ENCODE peak calls at places on chromosomes 2 and 18, in eight cellular contexts. M is CD4-positive, alpha-beta T cell; L is heart left ventricle; A is NT2/D1; B is keratinocyte; V is fibroblast of lung; C is psoas muscle; G is upper lobe of left lung. F is an unnamed sample. For H3K9me3, the result is how much of the 10 kb centered on the place peaks cover.

GRCh38 chr2:110211938-110212858 is at the start of gene MTLN:
- DNase-seq in M (peak), L (peak), A (peak), B (no peak), V (peak), C (peak), G (peak), F (peak)

GRCh38 chr2:215612770-215613169 is 176.9 kb upstream of the FN1 start:
- DNase-seq in M (no peak), L (no peak), A (no peak), B (no peak), V (peak), C (no peak), G (no peak), F (no peak)

GRCh38 chr2:37061312-37061711 is 22.9 kb downstream of the HEATR5B start:
- DNase-seq in M (no peak), L (no peak), A (no peak), B (no peak), V (no peak), C (no peak), G (no peak), F (no peak)

GRCh38 chr2:206211657-206212255 is 52.1 kb downstream of the EEF1B2 start:
- DNase-seq in M (no peak), L (no peak), A (no peak), B (peak), V (peak), C (no peak), G (no peak), F (no peak)

GRCh38 chr2:97849881-97850540 is 136.6 kb downstream of the ZAP70 start:
- DNase-seq in M (no peak), L (no peak), A (no peak), B (peak), V (peak), C (no peak), G (no peak), F (no peak)

GRCh38 chr2:23480991-23481797 is 96.2 kb downstream of the KLHL29 start:
- DNase-seq in M (no peak), L (no peak), A (peak), B (peak), V (peak), C (no peak), G (no peak), F (no peak)

GRCh38 chr2:23418490-23418911 is 33.5 kb downstream of the KLHL29 start:
- DNase-seq in M (no peak), L (no peak), A (no peak), B (no peak), V (peak), C (no peak), G (no peak), F (no peak)

GRCh38 chr18:62510744-62511143 is 12.1 kb upstream of the ZCCHC2 start:
- DNase-seq in M (no peak), L (no peak), A (no peak), B (no peak), V (no peak), C (no peak), G (no peak), F (no peak)

GRCh38 chr2:89763254-89763580 is 1071.7 kb downstream of the RPIA start:
- DNase-seq in M (no peak), L (peak), A (peak), B (no peak), V (no peak), C (peak), G (peak), F (peak)

GRCh38 chr18:74407888-74408287 is 49.2 kb downstream of the DIPK1C start:
- DNase-seq in M (no peak), L (no peak), A (no peak), B (no peak), V (no peak), C (no peak), G (no peak), F (no peak)

GRCh38 chr2:182715121-182715895 is 749 bp upstream of the DNAJC10 start:
- DNase-seq in M (no peak), L (no peak), A (no peak), B (no peak), V (peak), C (no peak), G (no peak), F (no peak)

GRCh38 chr2:53247986-53248735 is 519.4 kb upstream of the CHAC2 start:
- DNase-seq in M (no peak), L (no peak), A (no peak), B (no peak), V (no peak), C (no peak), G (no peak), F (no peak)

GRCh38 chr2:39568561-39569006 is 97.1 kb upstream of the TMEM178A start:
- DNase-seq in M (no peak), L (no peak), A (no peak), B (no peak), V (peak), C (no peak), G (no peak), F (no peak)

GRCh38 chr2:46645681-46646162 is 166.4 kb downstream of the TMEM247 start:
- DNase-seq in M (no peak), L (no peak), A (no peak), B (peak), V (peak), C (no peak), G (no peak), F (peak)

GRCh38 chr2:168692132-168692762 is 110.2 kb upstream of the NOSTRIN start:
- DNase-seq in M (no peak), L (no peak), A (no peak), B (no peak), V (no peak), C (no peak), G (no peak), F (no peak)

GRCh38 chr2:220043993-220044335 is 416.5 kb downstream of the SLC4A3 start:
- DNase-seq in M (no peak), L (no peak), A (no peak), B (no peak), V (no peak), C (no peak), G (no peak), F (no peak)

GRCh38 chr18:24488824-24489493 is 28.5 kb downstream of the HRH4 start:
- DNase-seq in M (no peak), L (no peak), A (peak), B (no peak), V (peak), C (no peak), G (no peak), F (no peak)

GRCh38 chr2:74436804-74437695 is 4.7 kb downstream of the RTKN start:
- DNase-seq in M (no peak), L (no peak), A (no peak), B (no peak), V (no peak), C (no peak), G (no peak), F (no peak)

GRCh38 chr2:135212757-135213156 is 160.7 kb downstream of the RAB3GAP1 start:
- DNase-seq in M (no peak), L (no peak), A (peak), B (no peak), V (peak), C (no peak), G (no peak), F (no peak)

GRCh38 chr2:233115761-233116160 is 55.6 kb downstream of the INPP5D start:
- DNase-seq in M (no peak), L (no peak), A (no peak), B (no peak), V (no peak), C (no peak), G (no peak), F (no peak)

GRCh38 chr18:75167759-75168211 is 41.2 kb downstream of the PTGR3 start:
- DNase-seq in M (no peak), L (peak), A (no peak), B (no peak), V (peak), C (no peak), G (peak), F (no peak)

GRCh38 chr2:121388371-121388770 is 103.4 kb upstream of the TFCP2L1 start:
- DNase-seq in M (no peak), L (no peak), A (no peak), B (no peak), V (peak), C (no peak), G (no peak), F (no peak)

GRCh38 chr2:181576431-181576830 is 80.5 kb downstream of the CERKL start:
- DNase-seq in M (no peak), L (no peak), A (no peak), B (no peak), V (no peak), C (no peak), G (no peak), F (no peak)

GRCh38 chr2:190668892-190669291 is 20.0 kb downstream of the NAB1 start:
- DNase-seq in M (no peak), L (no peak), A (no peak), B (no peak), V (no peak), C (no peak), G (no peak), F (no peak)

GRCh38 chr18:30709598-30709997 is 332.9 kb downstream of the DSC3 start:
- DNase-seq in M (no peak), L (no peak), A (no peak), B (no peak), V (no peak), C (no peak), G (no peak), F (no peak)

GRCh38 chr2:2868065-2868464 is 509.6 kb downstream of the EIPR1 start:
- DNase-seq in M (no peak), L (no peak), A (no peak), B (no peak), V (no peak), C (no peak), G (peak), F (no peak)

GRCh38 chr2:98148968-98149697 is 62.2 kb downstream of the VWA3B start:
- DNase-seq in M (no peak), L (no peak), A (no peak), B (no peak), V (peak), C (no peak), G (no peak), F (no peak)

GRCh38 chr2:110688594-110689091 is 10.8 kb upstream of the BUB1 start:
- DNase-seq in M (no peak), L (no peak), A (peak), B (no peak), V (peak), C (no peak), G (no peak), F (no peak)

GRCh38 chr2:10366601-10367270 is 64.0 kb downstream of the HPCAL1 start:
- DNase-seq in M (no peak), L (no peak), A (no peak), B (no peak), V (no peak), C (peak), G (no peak), F (no peak)

GRCh38 chr2:106030287-106031268 is 163.5 kb downstream of the UXS1 start:
- DNase-seq in M (no peak), L (peak), A (no peak), B (no peak), V (peak), C (peak), G (no peak), F (no peak)

GRCh38 chr2:71157124-71157802 is 26.8 kb downstream of the MPHOSPH10 start:
- DNase-seq in M (peak), L (peak), A (peak), B (no peak), V (peak), C (peak), G (no peak), F (peak)

GRCh38 chr2:159157361-159158045 is 129.0 kb downstream of the WDSUB1 start:
- DNase-seq in M (no peak), L (no peak), A (no peak), B (peak), V (no peak), C (no peak), G (no peak), F (no peak)

GRCh38 chr18:3810271-3810670 is 360.3 kb downstream of the TGIF1 start:
- DNase-seq in M (no peak), L (no peak), A (no peak), B (no peak), V (peak), C (no peak), G (no peak), F (no peak)
- H3K9me3 ChIP-seq in M (under half), L (under half), A (under half), B (under half), V (under half), C (under half), G (under half), F (under half)

DNA sequence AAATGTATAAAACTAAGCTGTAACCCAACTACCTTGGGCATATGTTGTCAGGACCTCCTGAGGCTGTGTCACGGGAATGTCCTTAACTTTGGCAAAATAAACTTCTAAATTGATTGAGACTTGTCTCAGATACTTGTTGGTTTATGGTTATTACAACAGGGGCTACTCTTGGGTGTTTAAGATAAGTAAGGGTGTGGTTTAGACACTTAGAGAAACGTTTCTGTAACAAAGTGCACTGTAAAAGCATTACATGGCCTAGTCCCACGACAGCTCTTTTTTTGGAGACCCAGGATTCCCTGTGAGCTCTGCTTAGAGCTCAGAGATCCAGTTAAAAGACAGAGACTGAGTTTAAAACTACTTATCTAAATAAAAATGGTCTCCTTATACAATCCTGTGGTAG is 32.3 kb upstream of the LIPG start:
- DNase-seq in M (no peak), L (no peak), A (no peak), B (no peak), V (no peak), C (no peak), G (no peak), F (no peak)
- H3K9me3 ChIP-seq in M (under half), L (under half), A (under half), B (under half), V (under half), C (under half), G (under half), F (under half)

GRCh38 chr18:65897292-65897691 is 146.5 kb downstream of the CDH7 start:
- DNase-seq in M (no peak), L (no peak), A (no peak), B (no peak), V (no peak), C (no peak), G (no peak), F (no peak)

GRCh38 chr18:65907281-65907680 is 156.5 kb downstream of the CDH7 start:
- DNase-seq in M (no peak), L (no peak), A (no peak), B (no peak), V (no peak), C (no peak), G (no peak), F (no peak)

GRCh38 chr18:65906621-65907034 is 155.8 kb downstream of the CDH7 start:
- DNase-seq in M (no peak), L (no peak), A (peak), B (no peak), V (no peak), C (no peak), G (no peak), F (no peak)

GRCh38 chr18:65901522-65901921 is 150.7 kb downstream of the CDH7 start:
- DNase-seq in M (no peak), L (no peak), A (no peak), B (no peak), V (no peak), C (no peak), G (no peak), F (no peak)
- H3K9me3 ChIP-seq in M (under half), L (under half), A (under half), B (under half), V (under half), C (under half), G (under half), F (under half)

DNA sequence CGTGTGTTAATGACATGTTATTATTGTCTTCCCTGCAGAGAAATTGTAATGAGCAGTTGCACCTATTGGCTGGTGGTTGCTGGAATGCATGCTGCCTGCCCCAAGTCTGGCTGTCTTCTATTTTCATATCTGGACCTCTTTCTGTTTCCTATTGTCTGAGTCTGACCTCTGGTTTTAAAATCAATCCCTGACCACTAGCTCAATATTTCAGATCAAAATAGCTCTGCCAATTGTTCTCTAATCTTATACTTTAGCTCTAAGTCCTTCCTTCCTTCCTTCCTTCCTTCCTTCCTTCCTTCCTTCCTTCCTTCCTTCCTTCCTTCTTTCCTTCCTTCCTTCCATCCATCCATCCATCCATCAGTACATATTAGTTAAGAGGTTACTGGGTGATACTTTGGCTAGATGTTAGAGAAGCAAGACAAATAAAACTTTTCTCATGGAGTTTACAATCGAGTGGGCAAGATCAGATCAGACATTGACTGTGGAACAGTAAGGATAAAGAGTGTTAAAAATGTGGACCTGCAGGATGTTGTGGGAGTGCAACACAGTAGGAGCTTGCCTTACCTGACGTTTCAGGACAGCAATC is 417.1 kb downstream of the SOCS6 start:
- DNase-seq in M (no peak), L (no peak), A (no peak), B (no peak), V (no peak), C (no peak), G (no peak), F (no peak)
- H3K9me3 ChIP-seq in M (under half), L (under half), A (under half), B (under half), V (under half), C (under half), G (under half), F (under half)

GRCh38 chr18:8413189-8413588 is 196.0 kb upstream of the RAB12 start:
- DNase-seq in M (no peak), L (no peak), A (no peak), B (no peak), V (no peak), C (no peak), G (no peak), F (no peak)

GRCh38 chr18:8412117-8412516 is 197.1 kb upstream of the RAB12 start:
- DNase-seq in M (no peak), L (no peak), A (no peak), B (no peak), V (no peak), C (no peak), G (no peak), F (no peak)

GRCh38 chr18:8416212-8417019 is 192.8 kb upstream of the RAB12 start:
- DNase-seq in M (no peak), L (no peak), A (no peak), B (no peak), V (peak), C (no peak), G (no peak), F (no peak)

GRCh38 chr18:8411492-8411891 is 197.7 kb upstream of the RAB12 start:
- DNase-seq in M (no peak), L (no peak), A (no peak), B (no peak), V (no peak), C (no peak), G (no peak), F (no peak)

GRCh38 chr18:8413751-8414150 is 195.5 kb upstream of the RAB12 start:
- DNase-seq in M (no peak), L (no peak), A (no peak), B (no peak), V (no peak), C (no peak), G (no peak), F (no peak)
- H3K9me3 ChIP-seq in M (under half), L (under half), A (under half), B (under half), V (under half), C (under half), G (under half), F (under half)

DNA sequence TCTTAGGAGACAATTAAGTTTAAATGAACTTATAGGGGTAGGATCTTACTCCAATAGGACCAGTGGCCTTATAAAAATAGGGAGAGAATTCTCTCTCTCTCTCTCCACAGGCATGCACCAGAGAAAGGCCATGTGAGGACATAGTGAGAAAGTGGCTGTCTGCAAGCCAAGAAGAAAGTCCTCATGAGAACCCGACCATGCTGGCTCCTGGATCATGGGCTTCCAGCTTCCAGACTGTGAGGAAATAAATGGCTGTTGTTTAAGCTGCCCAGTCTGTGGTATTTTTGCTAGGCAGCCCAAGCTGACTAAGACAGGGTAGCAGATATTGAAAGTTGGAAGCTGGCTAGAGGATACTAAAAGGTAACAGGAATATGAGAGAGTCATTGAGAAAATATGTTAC is 454.0 kb downstream of the NBAS start:
- DNase-seq in M (no peak), L (no peak), A (no peak), B (no peak), V (peak), C (no peak), G (no peak), F (no peak)
- H3K9me3 ChIP-seq in M (under half), L (under half), A (under half), B (under half), V (under half), C (under half), G (under half), F (under half)